ENCODE peak calls at places on chromosome 14, in seven cellular contexts. D is NCI-H1436; M is nephron progenitor cell; C is fibroblast of pulmonary artery; T is anterior cingulate cortex; E is naive thymus-derived CD8-positive, alpha-beta T cell; K is body of pancreas. V is an unnamed sample.

GRCh38 chr14:69039287-69039628 is 60.2 kb upstream of the ACTN1 start:
- DNase-seq in D (no peak), M (no peak), C (peak), T (no peak), E (no peak), K (no peak), V (no peak)

GRCh38 chr14:89445252-89445973 is 28.4 kb upstream of the FOXN3 start:
- DNase-seq in D (no peak), M (no peak), C (no peak), T (no peak), E (no peak), K (no peak), V (no peak)

GRCh38 chr14:68604361-68604730 is 188.5 kb downstream of the ZFP36L1 start:
- DNase-seq in D (no peak), M (no peak), C (no peak), T (no peak), E (no peak), K (no peak), V (no peak)

GRCh38 chr14:101066826-101067508 is 163.4 kb upstream of the RTL1 start:
- DNase-seq in D (no peak), M (no peak), C (no peak), T (no peak), E (no peak), K (peak), V (no peak)

GRCh38 chr14:87233806-87234384 is 759.1 kb downstream of the GALC start:
- DNase-seq in D (no peak), M (no peak), C (no peak), T (no peak), E (no peak), K (no peak), V (no peak)

GRCh38 chr14:33714527-33715222 is 236.2 kb downstream of the EGLN3 start:
- DNase-seq in D (no peak), M (no peak), C (no peak), T (no peak), E (no peak), K (no peak), V (no peak)

GRCh38 chr14:29814153-29815057 is 113.2 kb downstream of the PRKD1 start:
- DNase-seq in D (no peak), M (no peak), C (peak), T (peak), E (no peak), K (peak), V (peak)

GRCh38 chr14:36510874-36511273 is 9.2 kb downstream of the NKX2-1 start:
- DNase-seq in D (no peak), M (no peak), C (no peak), T (no peak), E (no peak), K (no peak), V (no peak)

GRCh38 chr14:55980970-55981369 is 137.2 kb upstream of the PELI2 start:
- DNase-seq in D (no peak), M (no peak), C (no peak), T (no peak), E (no peak), K (no peak), V (no peak)

GRCh38 chr14:38250316-38250715 is 5.6 kb downstream of the CLEC14A start:
- DNase-seq in D (no peak), M (no peak), C (no peak), T (no peak), E (no peak), K (no peak), V (no peak)

GRCh38 chr14:90753456-90754005 is 62.7 kb downstream of the TTC7B start:
- DNase-seq in D (no peak), M (no peak), C (no peak), T (no peak), E (no peak), K (no peak), V (no peak)

GRCh38 chr14:64112859-64113258 is 181.3 kb downstream of the ESR2 start:
- DNase-seq in D (no peak), M (no peak), C (no peak), T (no peak), E (no peak), K (peak), V (peak)

GRCh38 chr14:70828188-70828587 is 18.9 kb upstream of the MAP3K9 start:
- DNase-seq in D (no peak), M (no peak), C (no peak), T (no peak), E (no peak), K (no peak), V (no peak)

GRCh38 chr14:59772252-59772651 is 98.3 kb downstream of the RTN1 start:
- DNase-seq in D (peak), M (no peak), C (peak), T (no peak), E (no peak), K (no peak), V (no peak)

GRCh38 chr14:33691907-33692306 is 259.0 kb downstream of the EGLN3 start:
- DNase-seq in D (no peak), M (no peak), C (no peak), T (no peak), E (no peak), K (no peak), V (no peak)

GRCh38 chr14:64658201-64658600 is 46.0 kb upstream of the PLEKHG3 start:
- DNase-seq in D (no peak), M (no peak), C (no peak), T (no peak), E (no peak), K (no peak), V (no peak)

GRCh38 chr14:75232597-75232996 is 46.0 kb upstream of the FOS start:
- DNase-seq in D (no peak), M (no peak), C (no peak), T (no peak), E (peak), K (no peak), V (no peak)

GRCh38 chr14:94239416-94239815 is 53.7 kb downstream of the SERPINA10 start:
- DNase-seq in D (no peak), M (no peak), C (no peak), T (no peak), E (no peak), K (no peak), V (no peak)

GRCh38 chr14:58746261-58746660 is 108.5 kb downstream of the DACT1 start:
- DNase-seq in D (no peak), M (no peak), C (peak), T (no peak), E (no peak), K (peak), V (peak)

GRCh38 chr14:24441904-24442239 is 704 bp downstream of the SDR39U1 start:
- DNase-seq in D (no peak), M (no peak), C (no peak), T (no peak), E (no peak), K (no peak), V (no peak)

GRCh38 chr14:86639146-86639545 is 1109.2 kb downstream of the FLRT2 start:
- DNase-seq in D (no peak), M (no peak), C (peak), T (no peak), E (no peak), K (no peak), V (no peak)

GRCh38 chr14:102362084-102362483 is 606 bp downstream of the CINP start:
- DNase-seq in D (no peak), M (no peak), C (peak), T (no peak), E (no peak), K (no peak), V (no peak)

GRCh38 chr14:48914382-48914781 is 671.8 kb downstream of the RPS29 start:
- DNase-seq in D (no peak), M (no peak), C (no peak), T (no peak), E (no peak), K (no peak), V (no peak)

GRCh38 chr14:65637780-65638179 is 225.2 kb downstream of the FUT8 start:
- DNase-seq in D (no peak), M (no peak), C (no peak), T (no peak), E (no peak), K (no peak), V (no peak)

GRCh38 chr14:76514599-76514998 is 138.7 kb downstream of the ESRRB start:
- DNase-seq in D (peak), M (no peak), C (peak), T (no peak), E (no peak), K (peak), V (no peak)

GRCh38 chr14:22915886-22916521 is 2.9 kb downstream of the RBM23 start:
- DNase-seq in D (no peak), M (no peak), C (peak), T (no peak), E (no peak), K (no peak), V (no peak)

GRCh38 chr14:83975435-83976222 is 1554.3 kb upstream of the FLRT2 start:
- DNase-seq in D (no peak), M (peak), C (peak), T (no peak), E (no peak), K (peak), V (no peak)

GRCh38 chr14:31920003-31920402 is 157.1 kb upstream of the ARHGAP5 start:
- DNase-seq in D (no peak), M (no peak), C (no peak), T (no peak), E (no peak), K (no peak), V (no peak)

GRCh38 chr14:104001003-104001402 is 58.7 kb upstream of the RD3L start:
- DNase-seq in D (no peak), M (peak), C (no peak), T (no peak), E (peak), K (no peak), V (no peak)

GRCh38 chr14:96792003-96792402 is 5.2 kb upstream of the VRK1 start:
- DNase-seq in D (no peak), M (no peak), C (no peak), T (no peak), E (no peak), K (no peak), V (no peak)

GRCh38 chr14:76597387-76597786 is 163.9 kb upstream of the VASH1 start:
- DNase-seq in D (no peak), M (no peak), C (no peak), T (no peak), E (no peak), K (no peak), V (peak)

GRCh38 chr14:47438650-47439140 is 236.7 kb downstream of the MDGA2 start:
- DNase-seq in D (no peak), M (no peak), C (peak), T (no peak), E (no peak), K (no peak), V (no peak)

GRCh38 chr14:51697848-51698247 is 46.1 kb downstream of the FRMD6 start:
- DNase-seq in D (no peak), M (peak), C (no peak), T (no peak), E (no peak), K (no peak), V (no peak)

GRCh38 chr14:104817930-104818713 is 17.2 kb downstream of the ZBTB42 start:
- DNase-seq in D (no peak), M (no peak), C (no peak), T (no peak), E (no peak), K (no peak), V (no peak)

GRCh38 chr14:30551460-30551859 is 7.5 kb upstream of the G2E3 start:
- DNase-seq in D (peak), M (no peak), C (no peak), T (no peak), E (no peak), K (no peak), V (no peak)

GRCh38 chr14:71659165-71659564 is 273.1 kb upstream of the RGS6 start:
- DNase-seq in D (no peak), M (no peak), C (peak), T (no peak), E (no peak), K (no peak), V (no peak)